ENCODE peak calls at places on chromosome 18, in ten cellular contexts. H, V, T, K, X, S, L, P, N and J are unnamed samples.

GRCh38 chr18:25873833-25874232 is 216.6 kb downstream of the SS18 start:
- DNase-seq in H (no peak), V (no peak), T (peak), K (no peak), X (no peak), S (no peak), L (no peak), P (no peak), N (no peak), J (no peak)

GRCh38 chr18:26383454-26384270 is 157.4 kb downstream of the TAF4B start:
- DNase-seq in H (no peak), V (no peak), T (peak), K (peak), X (no peak), S (no peak), L (peak), P (no peak), N (peak), J (no peak)

GRCh38 chr18:59671533-59671932 is 25.7 kb downstream of the CCBE1 start:
- DNase-seq in H (no peak), V (no peak), T (no peak), K (no peak), X (no peak), S (no peak), L (no peak), P (no peak), N (no peak), J (no peak)

GRCh38 chr18:69951182-69951581 is 3.5 kb upstream of the CD226 start:
- DNase-seq in H (no peak), V (no peak), T (peak), K (peak), X (no peak), S (no peak), L (no peak), P (no peak), N (no peak), J (no peak)

GRCh38 chr18:79399275-79400081 is 3.7 kb downstream of the NFATC1 start:
- DNase-seq in H (no peak), V (no peak), T (no peak), K (no peak), X (peak), S (no peak), L (peak), P (no peak), N (no peak), J (no peak)

GRCh38 chr18:66457245-66457644 is 146.6 kb downstream of the CDH19 start:
- DNase-seq in H (no peak), V (no peak), T (no peak), K (no peak), X (no peak), S (no peak), L (no peak), P (no peak), N (no peak), J (no peak)

GRCh38 chr18:53947092-53947640 is 277.3 kb downstream of the MBD2 start:
- DNase-seq in H (no peak), V (no peak), T (no peak), K (no peak), X (no peak), S (no peak), L (no peak), P (no peak), N (no peak), J (peak)

GRCh38 chr18:49721981-49722380 is 91.4 kb downstream of the ACAA2 start:
- DNase-seq in H (no peak), V (no peak), T (no peak), K (no peak), X (no peak), S (no peak), L (no peak), P (no peak), N (no peak), J (no peak)

GRCh38 chr18:59950215-59950944 is 50.6 kb downstream of the PMAIP1 start:
- DNase-seq in H (peak), V (no peak), T (peak), K (peak), X (no peak), S (no peak), L (no peak), P (no peak), N (peak), J (no peak)

GRCh38 chr18:37425182-37425581 is 140.4 kb downstream of the CELF4 start:
- DNase-seq in H (no peak), V (no peak), T (no peak), K (no peak), X (no peak), S (no peak), L (no peak), P (no peak), N (no peak), J (no peak)

GRCh38 chr18:8504451-8504850 is 104.8 kb upstream of the RAB12 start:
- DNase-seq in H (no peak), V (no peak), T (no peak), K (no peak), X (no peak), S (no peak), L (no peak), P (no peak), N (no peak), J (no peak)

GRCh38 chr18:43161528-43161927 is 46.0 kb upstream of the RIT2 start:
- DNase-seq in H (no peak), V (no peak), T (peak), K (peak), X (no peak), S (no peak), L (no peak), P (no peak), N (peak), J (no peak)

GRCh38 chr18:21115519-21116411 is 4.2 kb upstream of the ROCK1 start:
- DNase-seq in H (no peak), V (no peak), T (peak), K (peak), X (no peak), S (no peak), L (peak), P (no peak), N (no peak), J (no peak)

GRCh38 chr18:47343291-47343690 is 91.8 kb upstream of the SKOR2 start:
- DNase-seq in H (no peak), V (no peak), T (no peak), K (no peak), X (no peak), S (no peak), L (no peak), P (no peak), N (no peak), J (no peak)

GRCh38 chr18:63700501-63700900 is 2.3 kb upstream of the SERPINB11 start:
- DNase-seq in H (no peak), V (no peak), T (no peak), K (no peak), X (no peak), S (no peak), L (no peak), P (no peak), N (no peak), J (no peak)

GRCh38 chr18:31156831-31157763 is 5.6 kb downstream of the DSC1 start:
- DNase-seq in H (no peak), V (no peak), T (no peak), K (no peak), X (no peak), S (peak), L (no peak), P (no peak), N (peak), J (peak)

GRCh38 chr18:5975111-5975622 is 79.8 kb upstream of the TMEM200C start:
- DNase-seq in H (no peak), V (no peak), T (peak), K (peak), X (no peak), S (no peak), L (no peak), P (no peak), N (peak), J (no peak)

GRCh38 chr18:2874765-2875164 is 28.0 kb downstream of the EMILIN2 start:
- DNase-seq in H (no peak), V (no peak), T (no peak), K (no peak), X (no peak), S (no peak), L (no peak), P (no peak), N (no peak), J (no peak)

GRCh38 chr18:10038268-10038667 is 124.5 kb downstream of the VAPA start:
- DNase-seq in H (no peak), V (no peak), T (no peak), K (no peak), X (no peak), S (no peak), L (no peak), P (no peak), N (no peak), J (no peak)

GRCh38 chr18:59712311-59712710 is 15.1 kb upstream of the CCBE1 start:
- DNase-seq in H (no peak), V (no peak), T (no peak), K (no peak), X (no peak), S (no peak), L (no peak), P (no peak), N (no peak), J (no peak)

GRCh38 chr18:9933865-9934264 is 20.0 kb downstream of the VAPA start:
- DNase-seq in H (no peak), V (no peak), T (no peak), K (no peak), X (no peak), S (no peak), L (no peak), P (no peak), N (no peak), J (no peak)

GRCh38 chr18:68083776-68084175 is 567.3 kb upstream of the DSEL start:
- DNase-seq in H (no peak), V (no peak), T (peak), K (peak), X (no peak), S (no peak), L (no peak), P (no peak), N (no peak), J (no peak)

GRCh38 chr18:9608298-9608697 is 6.1 kb downstream of the PPP4R1 start:
- DNase-seq in H (no peak), V (no peak), T (peak), K (peak), X (no peak), S (no peak), L (no peak), P (no peak), N (no peak), J (no peak)

GRCh38 chr18:53361044-53361443 is 863.4 kb downstream of the MBD2 start:
- DNase-seq in H (no peak), V (no peak), T (no peak), K (no peak), X (no peak), S (no peak), L (no peak), P (no peak), N (no peak), J (no peak)

GRCh38 chr18:79754831-79755351 is 42.8 kb upstream of the KCNG2 start:
- DNase-seq in H (no peak), V (no peak), T (no peak), K (no peak), X (no peak), S (no peak), L (no peak), P (no peak), N (no peak), J (no peak)

GRCh38 chr18:67924656-67925055 is 408.1 kb upstream of the DSEL start:
- DNase-seq in H (no peak), V (no peak), T (no peak), K (no peak), X (no peak), S (no peak), L (no peak), P (no peak), N (peak), J (no peak)

GRCh38 chr18:23966909-23967308 is 47.6 kb upstream of the TTC39C start:
- DNase-seq in H (peak), V (no peak), T (no peak), K (no peak), X (no peak), S (no peak), L (no peak), P (no peak), N (no peak), J (no peak)

GRCh38 chr18:12246849-12247808 is 7.0 kb upstream of the CIDEA start:
- DNase-seq in H (peak), V (no peak), T (no peak), K (no peak), X (no peak), S (no peak), L (peak), P (no peak), N (no peak), J (no peak)
- TF ChIP-seq CTCF in H (no peak), V (no peak), T (peak), K (peak), X (no peak), S (no peak), L (peak), P (no peak), N (no peak), J (no peak)

DNA sequence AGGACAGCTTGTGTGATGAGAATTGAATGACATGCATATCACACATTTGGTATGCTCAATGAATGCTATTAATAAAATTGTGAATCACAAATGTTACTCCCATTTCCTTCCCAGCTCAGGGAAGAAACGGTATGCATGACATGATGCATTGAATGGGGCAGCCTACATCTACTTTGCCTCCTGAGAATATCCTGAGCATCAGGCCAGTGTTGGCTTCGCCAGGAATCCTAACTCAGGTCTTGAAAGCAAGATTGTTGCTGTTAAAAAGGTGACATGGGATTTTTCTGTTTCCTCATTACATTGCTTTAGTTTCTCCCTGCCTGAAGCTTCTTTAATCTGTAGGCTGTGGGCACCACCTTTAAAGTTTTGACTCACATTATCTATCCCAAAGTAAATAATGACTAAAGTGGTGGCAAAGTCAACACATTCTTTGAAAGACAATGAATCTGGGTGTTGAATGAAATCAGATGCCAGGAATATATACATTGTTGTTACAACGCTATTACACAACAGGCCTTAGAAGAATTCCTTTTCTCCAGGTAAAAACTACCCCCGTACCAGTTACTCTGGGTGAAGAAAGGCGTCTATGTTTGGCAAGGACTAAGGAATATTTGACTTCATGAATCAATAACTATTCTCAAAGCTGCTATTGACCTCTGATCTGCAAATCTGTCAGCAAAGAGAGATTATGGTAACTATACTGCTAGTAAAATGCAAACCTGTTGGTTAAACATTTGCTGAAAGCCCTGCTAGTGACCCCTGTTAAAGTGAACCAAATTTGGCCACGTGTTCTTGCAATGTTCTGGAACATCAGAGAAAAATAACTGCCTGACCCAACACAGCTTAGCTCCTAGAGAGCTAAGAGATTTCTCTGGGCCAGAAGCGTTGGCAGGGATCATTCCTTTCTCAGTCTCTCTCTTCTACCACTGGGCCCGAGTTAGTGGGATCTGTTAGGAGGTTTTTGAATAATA is 30.5 kb upstream of the NEDD4L start:
- DNase-seq in H (peak), V (no peak), T (peak), K (no peak), X (no peak), S (no peak), L (no peak), P (no peak), N (peak), J (no peak)
- H3K4me3 ChIP-seq in H (no peak), V (no peak), T (no peak), K (no peak), X (no peak), S (no peak), L (no peak), P (no peak), N (no peak), J (no peak)

GRCh38 chr18:57853864-57854263 is 50.7 kb upstream of the ATP8B1 start:
- DNase-seq in H (no peak), V (no peak), T (no peak), K (no peak), X (no peak), S (no peak), L (no peak), P (no peak), N (no peak), J (no peak)
- TF ChIP-seq CTCF in H (no peak), V (no peak), T (no peak), K (no peak), X (no peak), S (no peak), L (no peak), P (no peak), N (no peak), J (no peak)

GRCh38 chr18:22466608-22467390 is 49.1 kb upstream of the CTAGE1 start:
- DNase-seq in H (peak), V (peak), T (peak), K (peak), X (no peak), S (peak), L (no peak), P (peak), N (peak), J (peak)
- H3K4me3 ChIP-seq in H (no peak), V (no peak), T (no peak), K (no peak), X (no peak), S (no peak), L (no peak), P (no peak), N (no peak), J (no peak)

DNA sequence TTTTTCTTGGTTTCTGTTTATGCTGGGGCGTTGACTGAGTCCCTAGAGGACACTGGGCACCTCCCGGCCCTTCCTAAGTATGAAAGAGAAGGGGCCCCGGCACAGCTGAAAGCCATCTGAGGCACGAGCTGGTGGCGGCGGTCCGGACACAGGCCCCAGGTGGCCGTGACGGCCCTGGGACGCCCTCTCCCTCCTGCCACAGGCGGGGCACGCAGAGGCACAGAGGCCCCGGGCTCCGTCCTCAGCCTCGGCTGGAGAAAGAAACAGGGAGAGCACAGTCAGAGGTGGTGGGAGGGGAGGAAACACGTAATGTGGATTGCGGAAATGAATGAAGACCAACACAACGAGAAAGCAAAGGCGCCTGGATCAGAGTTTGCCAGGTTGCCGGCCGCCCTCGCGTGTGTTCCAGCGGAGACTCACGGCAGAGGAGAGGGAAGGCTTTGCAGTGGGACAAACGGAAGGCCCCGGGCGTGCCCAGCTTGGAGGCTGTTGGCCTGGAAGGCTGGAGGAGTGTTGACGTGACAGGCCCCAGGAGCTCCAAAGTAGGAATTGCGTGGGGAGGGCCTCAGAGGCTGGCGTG is 119.1 kb downstream of the PTGR3 start:
- DNase-seq in H (no peak), V (no peak), T (no peak), K (no peak), X (no peak), S (no peak), L (no peak), P (no peak), N (no peak), J (no peak)
- TF ChIP-seq CTCF in H (no peak), V (no peak), T (no peak), K (no peak), X (no peak), S (no peak), L (no peak), P (no peak), N (no peak), J (no peak)

GRCh38 chr18:44683566-44683965 is 2.9 kb downstream of the SETBP1 start:
- DNase-seq in H (no peak), V (no peak), T (no peak), K (peak), X (no peak), S (no peak), L (no peak), P (no peak), N (no peak), J (no peak)

GRCh38 chr18:44682181-44682870 is 1.6 kb downstream of the SETBP1 start:
- DNase-seq in H (peak), V (no peak), T (no peak), K (no peak), X (no peak), S (peak), L (peak), P (no peak), N (peak), J (no peak)

GRCh38 chr18:44681039-44681595 is 429 bp downstream of the SETBP1 start:
- DNase-seq in H (no peak), V (no peak), T (no peak), K (no peak), X (no peak), S (no peak), L (no peak), P (no peak), N (no peak), J (no peak)

GRCh38 chr18:44681611-44682010 is 923 bp downstream of the SETBP1 start:
- DNase-seq in H (no peak), V (no peak), T (no peak), K (no peak), X (no peak), S (no peak), L (no peak), P (no peak), N (no peak), J (no peak)

GRCh38 chr18:44682871-44683221 is 2.2 kb downstream of the SETBP1 start:
- DNase-seq in H (peak), V (no peak), T (no peak), K (no peak), X (no peak), S (no peak), L (peak), P (peak), N (peak), J (no peak)
- H3K4me3 ChIP-seq in H (no peak), V (no peak), T (no peak), K (peak), X (peak), S (peak), L (peak), P (no peak), N (peak), J (no peak)

GRCh38 chr18:55095579-55095978 is 136.3 kb upstream of the CCDC68 start:
- DNase-seq in H (no peak), V (no peak), T (no peak), K (no peak), X (no peak), S (no peak), L (no peak), P (no peak), N (no peak), J (no peak)

GRCh38 chr18:55093295-55093694 is 134.0 kb upstream of the CCDC68 start:
- DNase-seq in H (no peak), V (no peak), T (no peak), K (no peak), X (no peak), S (no peak), L (no peak), P (no peak), N (no peak), J (no peak)

GRCh38 chr18:55097406-55098170 is 138.3 kb upstream of the CCDC68 start:
- DNase-seq in H (no peak), V (no peak), T (no peak), K (no peak), X (no peak), S (no peak), L (no peak), P (no peak), N (no peak), J (no peak)

GRCh38 chr18:55093808-55094207 is 134.5 kb upstream of the CCDC68 start:
- DNase-seq in H (no peak), V (no peak), T (no peak), K (no peak), X (no peak), S (no peak), L (no peak), P (no peak), N (no peak), J (no peak)

DNA sequence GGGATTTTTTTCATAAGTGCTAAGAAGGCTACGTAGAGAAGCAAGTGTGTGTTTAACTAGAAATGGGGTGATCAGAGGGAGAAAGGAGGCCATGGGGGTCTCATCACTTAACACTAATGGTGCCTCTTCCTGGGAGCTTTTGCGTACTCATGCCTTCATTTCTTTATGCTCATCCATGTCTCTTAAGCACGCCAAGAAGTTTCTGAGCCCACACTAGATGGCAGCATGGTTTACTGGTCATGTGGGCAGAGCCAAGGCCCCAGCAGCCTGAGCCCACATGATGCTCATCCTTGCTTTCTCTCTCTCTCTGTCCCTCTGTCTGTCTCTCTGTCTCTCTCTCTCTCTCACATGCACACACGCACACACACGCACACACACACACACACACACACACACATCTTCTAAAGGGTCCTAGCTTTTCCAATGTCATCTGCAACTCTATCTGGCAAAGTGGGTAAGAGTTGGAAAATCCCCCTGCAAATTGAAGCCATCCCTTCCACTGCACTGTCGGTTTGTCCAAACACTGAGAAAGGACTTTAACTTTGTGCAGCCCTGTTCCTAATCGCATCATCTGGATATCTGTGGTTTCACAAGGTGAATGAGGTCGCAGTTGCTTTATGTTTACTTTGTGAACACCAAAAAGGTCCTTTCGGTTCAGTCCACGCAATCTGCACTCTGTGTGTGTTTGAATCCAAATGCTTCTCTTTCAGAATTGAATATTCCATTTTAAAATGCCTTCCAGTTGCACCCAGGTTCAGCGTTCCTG is 137.2 kb upstream of the CCDC68 start:
- DNase-seq in H (no peak), V (no peak), T (peak), K (peak), X (no peak), S (no peak), L (peak), P (peak), N (peak), J (no peak)
- TF ChIP-seq CTCF in H (no peak), V (peak), T (peak), K (peak), X (peak), S (no peak), L (peak), P (no peak), N (peak), J (peak)